ENCODE peak calls at places on chromosomes 6 and 20, in four cellular contexts. Y is nephron progenitor cell, Z is fibroblast of lung, L is endothelial cell. J is an unnamed sample.

GRCh38 chr6:158706369-158706982 is 56.6 kb downstream of the SYTL3 start:
- DNase-seq in Y (peak), Z (peak), L (peak), J (no peak)

GRCh38 chr6:6851059-6851658 is 256.6 kb upstream of the RREB1 start:
- DNase-seq in Y (no peak), Z (peak), L (no peak), J (no peak)

GRCh38 chr6:99587792-99588191 is 18.8 kb upstream of the PRDM13 start:
- DNase-seq in Y (no peak), Z (no peak), L (no peak), J (no peak)

GRCh38 chr6:169075211-169075621 is 178.4 kb downstream of the THBS2 start:
- DNase-seq in Y (no peak), Z (peak), L (no peak), J (no peak)

GRCh38 chr6:19782588-19782987 is 54.6 kb upstream of the ID4 start:
- DNase-seq in Y (no peak), Z (no peak), L (no peak), J (no peak)

GRCh38 chr6:143700684-143701342 is 23.0 kb downstream of the PHACTR2 start:
- DNase-seq in Y (no peak), Z (peak), L (no peak), J (no peak)

GRCh38 chr6:132530293-132530974 is 7.6 kb upstream of the TAAR9 start:
- DNase-seq in Y (peak), Z (peak), L (peak), J (peak)

GRCh38 chr20:33401922-33402369 is 627 bp upstream of the CDK5RAP1 start:
- DNase-seq in Y (no peak), Z (no peak), L (no peak), J (no peak)

GRCh38 chr6:155224031-155224451 is 39.8 kb upstream of the CLDN20 start:
- DNase-seq in Y (no peak), Z (peak), L (no peak), J (no peak)

GRCh38 chr6:129440691-129441090 is 269.3 kb downstream of the ARHGAP18 start:
- DNase-seq in Y (no peak), Z (peak), L (no peak), J (no peak)

GRCh38 chr6:40349092-40349491 is 238.1 kb downstream of the LRFN2 start:
- DNase-seq in Y (peak), Z (no peak), L (no peak), J (peak)

GRCh38 chr6:168956141-168956838 is 297.4 kb downstream of the THBS2 start:
- DNase-seq in Y (no peak), Z (no peak), L (no peak), J (no peak)

GRCh38 chr6:13508711-13509705 is 21.6 kb upstream of the GFOD1 start:
- DNase-seq in Y (no peak), Z (peak), L (no peak), J (no peak)

GRCh38 chr6:36289281-36290018 is 19.6 kb downstream of the PNPLA1 start:
- DNase-seq in Y (no peak), Z (no peak), L (no peak), J (no peak)

GRCh38 chr20:58558483-58559367 is 43.5 kb upstream of the APCDD1L start:
- DNase-seq in Y (peak), Z (no peak), L (no peak), J (no peak)

GRCh38 chr6:165469483-165469882 is 160.1 kb upstream of the C6orf118 start:
- DNase-seq in Y (no peak), Z (no peak), L (no peak), J (no peak)

GRCh38 chr6:160069050-160069454 is 52.6 kb upstream of the SLC22A1 start:
- DNase-seq in Y (no peak), Z (no peak), L (no peak), J (no peak)

GRCh38 chr6:18263561-18264337 is 581 bp downstream of the DEK start:
- DNase-seq in Y (peak), Z (peak), L (peak), J (peak)

GRCh38 chr6:113649276-113649675 is 207.9 kb upstream of the MARCKS start:
- DNase-seq in Y (no peak), Z (no peak), L (no peak), J (no peak)

GRCh38 chr6:71419954-71420692 is 131.5 kb downstream of the OGFRL1 start:
- DNase-seq in Y (peak), Z (peak), L (peak), J (peak)

GRCh38 chr20:23690581-23690980 is 1.7 kb upstream of the CST4 start:
- DNase-seq in Y (no peak), Z (no peak), L (no peak), J (no peak)

GRCh38 chr6:21628162-21628561 is 34.6 kb downstream of the SOX4 start:
- DNase-seq in Y (no peak), Z (no peak), L (no peak), J (no peak)

GRCh38 chr20:3887870-3888614 is 1.1 kb upstream of the PANK2 start:
- DNase-seq in Y (no peak), Z (peak), L (no peak), J (no peak)

GRCh38 chr20:20411841-20412240 is 43.9 kb downstream of the INSM1 start:
- DNase-seq in Y (no peak), Z (no peak), L (no peak), J (no peak)

GRCh38 chr6:125528614-125529013 is 220.8 kb upstream of the HEY2 start:
- DNase-seq in Y (peak), Z (no peak), L (peak), J (no peak)

GRCh38 chr20:53040678-53041674 is 68.8 kb downstream of the TSHZ2 start:
- DNase-seq in Y (no peak), Z (peak), L (no peak), J (no peak)

GRCh38 chr20:49637238-49637637 is 69.3 kb upstream of the PTGIS start:
- DNase-seq in Y (no peak), Z (no peak), L (no peak), J (no peak)

GRCh38 chr6:90204327-90204726 is 92.3 kb downstream of the BACH2 start:
- DNase-seq in Y (no peak), Z (no peak), L (no peak), J (no peak)

GRCh38 chr6:30044630-30045029 is 16.4 kb upstream of the POLR1H start:
- DNase-seq in Y (no peak), Z (peak), L (no peak), J (no peak)

GRCh38 chr6:165848099-165848461 is 185.0 kb upstream of the PDE10A start:
- DNase-seq in Y (no peak), Z (no peak), L (peak), J (no peak)

GRCh38 chr20:4415281-4415680 is 306.4 kb upstream of the PRND start:
- DNase-seq in Y (no peak), Z (no peak), L (no peak), J (no peak)

GRCh38 chr20:62711703-62712101 is 3.1 kb downstream of the NTSR1 start:
- DNase-seq in Y (no peak), Z (no peak), L (no peak), J (no peak)

GRCh38 chr6:141657812-141658211 is 474.9 kb upstream of the GJE1 start:
- DNase-seq in Y (no peak), Z (no peak), L (no peak), J (no peak)

GRCh38 chr6:166575190-166575589 is 11.3 kb downstream of the RAMACL start:
- DNase-seq in Y (no peak), Z (no peak), L (no peak), J (no peak)

GRCh38 chr20:36303020-36303595 is 3.0 kb upstream of the DLGAP4 start:
- DNase-seq in Y (no peak), Z (no peak), L (no peak), J (no peak)

GRCh38 chr6:95384988-95385387 is 192.3 kb upstream of the MANEA start:
- DNase-seq in Y (no peak), Z (no peak), L (no peak), J (no peak)

GRCh38 chr6:163318071-163318786 is 96.3 kb upstream of the QKI start:
- DNase-seq in Y (no peak), Z (no peak), L (no peak), J (no peak)

GRCh38 chr20:21493049-21493448 is 20.8 kb downstream of the NKX2-2 start:
- DNase-seq in Y (no peak), Z (no peak), L (no peak), J (no peak)

GRCh38 chr20:21490105-21490504 is 23.8 kb downstream of the NKX2-2 start:
- DNase-seq in Y (no peak), Z (peak), L (no peak), J (no peak)
- TF ChIP-seq CTCF in Y (no peak), Z (peak), L (no peak), J (peak)

DNA sequence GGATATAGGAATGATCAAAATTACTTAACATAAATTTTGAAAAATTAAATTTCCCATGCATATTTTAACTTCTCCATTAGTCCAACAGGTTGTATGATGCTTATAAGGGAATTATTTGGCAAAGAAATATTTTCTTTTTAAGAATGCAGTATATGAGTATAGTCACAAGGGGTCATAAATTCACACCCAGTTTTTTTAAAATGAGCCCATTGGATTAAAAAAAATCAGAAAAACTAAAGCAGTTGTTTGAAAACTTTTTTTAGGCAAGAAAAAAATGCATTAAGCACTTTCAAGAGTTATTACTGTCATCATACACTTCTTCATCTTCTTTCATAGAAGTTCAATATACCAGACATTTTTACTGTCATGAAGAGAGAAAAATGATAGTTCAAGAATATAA is 404.2 kb upstream of the FLRT3 start:
- DNase-seq in Y (no peak), Z (no peak), L (no peak), J (no peak)
- TF ChIP-seq CTCF in Y (no peak), Z (no peak), L (no peak), J (no peak)

GRCh38 chr6:8193541-8193940 is 91.2 kb upstream of the EEF1E1 start:
- DNase-seq in Y (no peak), Z (no peak), L (no peak), J (no peak)

GRCh38 chr6:8192597-8192996 is 90.2 kb upstream of the EEF1E1 start:
- DNase-seq in Y (no peak), Z (no peak), L (no peak), J (no peak)

GRCh38 chr6:8191629-8192028 is 89.3 kb upstream of the EEF1E1 start:
- DNase-seq in Y (no peak), Z (no peak), L (no peak), J (no peak)

GRCh38 chr6:8194499-8194898 is 92.2 kb upstream of the EEF1E1 start:
- DNase-seq in Y (no peak), Z (no peak), L (no peak), J (no peak)

DNA sequence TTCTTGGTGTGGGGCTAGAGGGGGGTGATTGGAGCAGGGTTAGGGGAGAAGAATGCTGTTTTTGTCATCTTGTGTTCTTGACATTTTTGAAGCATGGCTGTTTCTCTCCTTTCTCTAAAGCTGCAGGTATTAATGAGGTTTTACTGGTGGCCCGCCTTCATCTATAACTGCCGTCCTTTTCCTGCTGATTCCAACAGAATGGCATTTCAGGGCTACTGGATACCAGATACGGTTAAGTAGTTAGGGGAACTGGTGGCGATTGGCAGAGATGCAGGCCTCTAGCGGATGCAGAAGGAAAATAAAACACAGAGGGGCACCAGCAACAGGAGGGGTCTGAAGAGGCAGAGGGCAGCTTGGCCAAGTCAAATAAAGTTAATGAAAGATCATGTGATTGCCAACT is 89.7 kb upstream of the EEF1E1 start:
- DNase-seq in Y (no peak), Z (no peak), L (no peak), J (no peak)
- TF ChIP-seq CTCF in Y (no peak), Z (no peak), L (no peak), J (no peak)

DNA sequence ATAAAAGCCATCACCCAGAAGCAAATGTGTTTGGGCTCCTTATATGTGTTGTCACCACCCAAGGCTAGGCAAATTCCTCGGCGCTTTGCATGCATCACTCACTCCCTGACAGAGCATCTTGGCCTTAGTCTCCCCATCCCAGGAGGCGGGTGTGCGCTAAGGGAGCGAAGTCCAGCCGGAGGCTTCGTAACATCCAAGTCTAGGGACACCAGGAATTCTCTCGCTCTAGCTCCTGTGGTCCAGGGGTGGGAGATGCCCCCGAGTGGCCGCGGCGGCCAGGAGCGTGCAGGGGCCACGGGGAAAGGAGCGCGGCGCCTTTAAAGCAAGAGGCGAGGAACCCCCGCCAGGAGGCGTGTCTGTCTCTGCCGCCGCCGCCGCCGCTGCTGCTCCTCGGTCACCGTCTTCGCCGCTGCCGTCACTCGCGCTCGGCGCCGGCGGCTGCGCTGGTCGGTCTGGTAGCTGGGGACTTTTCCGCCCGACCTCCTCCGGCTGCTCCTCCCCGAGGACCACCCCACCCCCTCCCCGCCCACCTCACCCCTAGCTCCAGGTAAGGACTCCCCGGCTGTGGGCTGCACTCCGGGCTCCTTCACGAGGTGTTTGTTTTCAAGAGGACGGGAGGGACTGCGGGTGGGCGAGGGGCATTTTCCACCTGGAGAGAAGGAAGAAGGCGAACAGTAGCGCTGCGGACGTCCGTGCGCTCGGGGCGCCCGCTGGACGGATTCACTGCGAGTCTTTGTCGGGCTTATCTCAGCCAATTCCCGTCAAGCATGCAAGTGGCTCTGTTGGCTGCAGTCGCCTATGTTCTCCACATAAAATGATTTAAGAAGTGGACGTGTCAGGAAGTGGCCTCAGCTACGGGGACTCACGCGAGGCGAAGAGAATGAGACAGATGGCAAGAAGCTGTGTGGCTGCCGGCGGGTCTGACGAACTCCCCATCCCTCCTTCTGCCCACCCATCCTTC is at the start of gene GRIK2:
- DNase-seq in Y (peak), Z (no peak), L (peak), J (peak)
- TF ChIP-seq CTCF in Y (peak), Z (no peak), L (peak), J (peak)

GRCh38 chr6:11416936-11417576 is 120.5 kb upstream of the TMEM170B start:
- DNase-seq in Y (no peak), Z (no peak), L (no peak), J (no peak)
- TF ChIP-seq CTCF in Y (no peak), Z (no peak), L (no peak), J (no peak)

GRCh38 chr6:122838060-122838780 is 49.2 kb downstream of the SMPDL3A start:
- DNase-seq in Y (no peak), Z (peak), L (no peak), J (no peak)
- TF ChIP-seq CTCF in Y (peak), Z (peak), L (peak), J (peak)

DNA sequence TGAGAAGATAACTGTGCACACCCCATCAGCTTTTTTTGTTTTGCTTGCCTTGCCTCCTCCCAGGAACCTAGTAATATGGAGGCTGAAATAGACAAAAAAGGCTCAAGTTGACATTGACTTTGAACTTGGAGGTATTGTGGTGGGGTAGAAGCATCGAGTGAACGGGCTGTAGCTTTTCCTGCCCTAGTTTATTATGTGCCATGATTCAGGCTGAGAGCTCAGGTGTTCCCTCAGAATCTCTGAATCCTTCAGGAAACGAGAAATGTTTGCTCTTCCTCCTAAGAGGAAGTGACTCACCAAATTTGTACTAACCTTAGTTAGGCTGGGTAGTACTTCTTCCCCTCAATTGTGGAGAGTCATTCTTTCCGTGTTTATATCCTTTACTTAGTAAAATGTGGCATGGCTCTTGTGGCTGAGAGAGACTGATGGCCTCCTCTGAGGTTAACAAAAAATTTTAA is 98.8 kb downstream of the SASH1 start:
- DNase-seq in Y (no peak), Z (peak), L (no peak), J (no peak)
- TF ChIP-seq CTCF in Y (no peak), Z (no peak), L (no peak), J (no peak)

GRCh38 chr20:51042657-51043247 is 19.8 kb upstream of the KCNG1 start:
- DNase-seq in Y (no peak), Z (no peak), L (no peak), J (no peak)

GRCh38 chr20:51044796-51045195 is 21.9 kb upstream of the KCNG1 start:
- DNase-seq in Y (no peak), Z (no peak), L (no peak), J (no peak)

GRCh38 chr20:51043811-51044210 is 20.9 kb upstream of the KCNG1 start:
- DNase-seq in Y (no peak), Z (peak), L (no peak), J (no peak)

GRCh38 chr20:51042064-51042463 is 19.2 kb upstream of the KCNG1 start:
- DNase-seq in Y (no peak), Z (no peak), L (no peak), J (no peak)

GRCh38 chr20:51046021-51046985 is 23.4 kb upstream of the KCNG1 start:
- DNase-seq in Y (no peak), Z (no peak), L (no peak), J (no peak)
- TF ChIP-seq CTCF in Y (no peak), Z (no peak), L (no peak), J (no peak)

DNA sequence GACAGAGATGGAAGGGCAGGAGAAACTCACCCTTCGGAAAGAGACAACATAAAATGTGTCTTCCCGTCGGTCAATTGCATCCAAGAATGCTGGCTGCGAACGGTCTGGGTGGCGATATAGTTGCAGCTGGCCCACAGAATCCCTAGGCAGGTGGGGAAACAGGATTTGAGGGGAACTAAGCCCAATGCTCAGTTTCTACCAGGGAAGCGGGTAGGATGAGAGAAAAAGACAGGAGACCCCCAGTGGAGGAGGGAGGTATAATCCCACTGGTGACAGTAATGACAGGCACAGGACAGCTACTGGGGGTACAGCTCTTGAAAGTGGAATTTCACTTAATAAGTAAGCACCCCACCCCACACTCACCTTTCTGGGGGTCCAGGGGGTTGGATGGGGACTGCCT is 7.5 kb upstream of the TNXB start:
- DNase-seq in Y (no peak), Z (no peak), L (no peak), J (no peak)
- TF ChIP-seq CTCF in Y (peak), Z (peak), L (peak), J (peak)

GRCh38 chr6:110731196-110731595 is 84.1 kb downstream of the CDK19 start:
- DNase-seq in Y (no peak), Z (no peak), L (no peak), J (no peak)

GRCh38 chr6:110728501-110728900 is 86.8 kb downstream of the CDK19 start:
- DNase-seq in Y (no peak), Z (no peak), L (no peak), J (no peak)

DNA sequence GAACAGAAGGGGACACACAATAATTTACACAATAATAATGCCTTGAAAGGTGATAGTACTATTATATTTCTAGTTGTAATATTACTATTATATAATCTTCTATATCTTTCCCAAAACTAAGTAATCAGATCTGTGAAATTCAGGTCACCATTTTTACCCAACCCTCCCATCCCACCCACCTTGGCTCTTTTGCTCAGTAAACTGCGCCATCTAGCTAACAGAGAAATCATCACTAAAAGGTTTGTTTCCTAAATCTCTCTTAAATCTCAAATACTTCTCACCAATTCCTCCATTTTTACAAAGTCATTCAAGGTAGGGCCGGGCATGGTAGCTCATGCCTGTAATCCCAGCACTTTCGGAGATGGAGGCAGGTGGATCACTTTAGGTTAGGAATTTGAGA is 83.4 kb downstream of the CDK19 start:
- DNase-seq in Y (no peak), Z (no peak), L (no peak), J (no peak)
- TF ChIP-seq CTCF in Y (no peak), Z (no peak), L (no peak), J (no peak)